ENCODE peak calls at places on chromosomes 6 and 20, in six cellular contexts. Y is A549, D is K562, P is GM12878, O is endothelial cell of umbilical vein, A is HepG2. C is an unnamed sample.

GRCh38 chr6:7106752-7107577 is 796 bp upstream of the RREB1 start:
- DNase-seq in Y (peak), D (peak), P (no peak), O (no peak), A (no peak), C (peak)

GRCh38 chr20:11890331-11891080 is 27.2 kb upstream of the BTBD3 start:
- DNase-seq in Y (peak), D (peak), P (peak), O (peak), A (peak), C (peak)

GRCh38 chr6:119720160-119720559 is 370.6 kb upstream of the MAN1A1 start:
- DNase-seq in Y (peak), D (peak), P (no peak), O (no peak), A (peak), C (no peak)

GRCh38 chr20:63093966-63094766 is 87.4 kb upstream of the BHLHE23 start:
- DNase-seq in Y (no peak), D (no peak), P (no peak), O (no peak), A (no peak), C (peak)

GRCh38 chr6:87483929-87484328 is 11.2 kb downstream of the SLC35A1 start:
- DNase-seq in Y (peak), D (peak), P (no peak), O (no peak), A (peak), C (peak)

GRCh38 chr20:52076164-52076563 is 115.4 kb downstream of the ZFP64 start:
- DNase-seq in Y (no peak), D (no peak), P (no peak), O (peak), A (no peak), C (no peak)

GRCh38 chr6:116667620-116668019 is 946 bp downstream of the ZUP1 start:
- DNase-seq in Y (no peak), D (no peak), P (no peak), O (no peak), A (no peak), C (peak)

GRCh38 chr20:61558726-61559125 is 306.7 kb downstream of the CDH4 start:
- DNase-seq in Y (no peak), D (no peak), P (no peak), O (no peak), A (no peak), C (no peak)

GRCh38 chr6:36442083-36442670 is 477 bp downstream of the PXT1 start:
- DNase-seq in Y (no peak), D (no peak), P (no peak), O (no peak), A (no peak), C (no peak)

GRCh38 chr6:9131616-9132015 is 696.3 kb upstream of the SLC35B3 start:
- DNase-seq in Y (no peak), D (no peak), P (no peak), O (no peak), A (no peak), C (no peak)

GRCh38 chr6:33571637-33572316 is 8.3 kb downstream of the BAK1 start:
- DNase-seq in Y (no peak), D (no peak), P (no peak), O (no peak), A (no peak), C (no peak)

GRCh38 chr20:33732166-33732970 is 572 bp downstream of the ZNF341 start:
- DNase-seq in Y (peak), D (no peak), P (peak), O (peak), A (peak), C (peak)

GRCh38 chr20:43548273-43548880 is 10.4 kb upstream of the SGK2 start:
- DNase-seq in Y (no peak), D (no peak), P (no peak), O (no peak), A (no peak), C (no peak)

GRCh38 chr6:126905917-126906316 is 212.6 kb upstream of the RSPO3 start:
- DNase-seq in Y (no peak), D (no peak), P (no peak), O (no peak), A (no peak), C (no peak)

GRCh38 chr6:48084201-48084600 is 26.8 kb downstream of the PTCHD4 start:
- DNase-seq in Y (no peak), D (no peak), P (no peak), O (no peak), A (no peak), C (no peak)

GRCh38 chr20:8473459-8473858 is 341.4 kb downstream of the PLCB1 start:
- DNase-seq in Y (no peak), D (no peak), P (no peak), O (no peak), A (no peak), C (no peak)

GRCh38 chr6:119713903-119714302 is 364.3 kb upstream of the MAN1A1 start:
- DNase-seq in Y (no peak), D (no peak), P (no peak), O (no peak), A (no peak), C (no peak)

GRCh38 chr6:158538741-158539140 is 21.1 kb upstream of the TMEM181 start:
- DNase-seq in Y (no peak), D (no peak), P (no peak), O (no peak), A (no peak), C (no peak)

GRCh38 chr6:160391419-160392116 is 43.4 kb downstream of the SLC22A3 start:
- DNase-seq in Y (peak), D (no peak), P (no peak), O (no peak), A (peak), C (no peak)

GRCh38 chr6:28478518-28478917 is 35.2 kb upstream of the ZSCAN23 start:
- DNase-seq in Y (no peak), D (no peak), P (no peak), O (no peak), A (no peak), C (no peak)

GRCh38 chr20:14963262-14963663 is 625.9 kb upstream of the FLRT3 start:
- DNase-seq in Y (peak), D (no peak), P (no peak), O (peak), A (peak), C (no peak)

GRCh38 chr20:34703573-34704176 is 469 bp upstream of the TP53INP2 start:
- DNase-seq in Y (no peak), D (peak), P (no peak), O (peak), A (peak), C (peak)

GRCh38 chr6:149896491-149896890 is 1.4 kb downstream of the RAET1E start:
- DNase-seq in Y (no peak), D (no peak), P (no peak), O (peak), A (no peak), C (no peak)

GRCh38 chr6:149898966-149899365 is 1.1 kb upstream of the RAET1E start:
- DNase-seq in Y (no peak), D (no peak), P (no peak), O (no peak), A (no peak), C (no peak)

GRCh38 chr6:149895702-149896310 is 2.1 kb downstream of the RAET1E start:
- DNase-seq in Y (peak), D (no peak), P (no peak), O (peak), A (no peak), C (no peak)

GRCh38 chr6:149897855-149898744 is at the start of gene RAET1E:
- DNase-seq in Y (no peak), D (no peak), P (no peak), O (no peak), A (no peak), C (no peak)

DNA sequence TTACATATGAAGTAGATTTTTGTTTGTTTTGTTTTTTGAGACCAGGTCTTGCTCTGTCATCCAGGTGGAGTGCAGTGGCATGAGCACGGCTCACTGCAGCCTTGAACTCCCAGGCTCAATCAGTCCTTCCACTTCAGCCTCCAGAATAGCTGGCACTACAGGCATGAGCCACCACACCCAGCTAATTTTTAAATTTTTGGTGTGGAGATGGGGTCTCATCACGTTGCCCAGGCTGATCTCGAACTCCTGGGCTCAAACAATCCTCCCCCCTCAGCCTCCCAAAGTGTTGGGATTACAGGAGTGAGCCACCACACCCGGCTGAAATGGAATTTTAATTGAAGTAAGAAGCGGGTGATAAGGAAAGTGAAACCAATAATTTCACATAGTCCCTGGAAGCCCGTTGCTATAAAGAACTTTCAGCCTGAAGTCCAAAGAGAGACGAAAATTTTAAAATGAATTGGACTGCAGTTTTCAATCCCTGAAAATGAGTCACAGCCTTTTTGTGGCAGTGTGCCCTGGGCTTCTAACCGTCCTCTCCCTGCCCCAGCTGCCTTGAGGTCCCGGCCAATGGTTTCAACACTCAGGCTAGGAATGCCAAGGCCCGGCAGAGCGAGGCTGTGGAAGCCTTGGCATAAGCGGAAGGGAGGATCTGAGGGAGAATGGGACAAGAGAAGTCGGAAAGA is 757 bp downstream of the RAET1E start:
- DNase-seq in Y (peak), D (no peak), P (no peak), O (peak), A (no peak), C (no peak)
- TF ChIP-seq MAX in Y (no peak), D (no peak), P (no peak), O (no peak), A (no peak), C (no peak)

GRCh38 chr6:96124778-96125177 is 109.0 kb downstream of the FUT9 start:
- DNase-seq in Y (no peak), D (no peak), P (no peak), O (no peak), A (no peak), C (no peak)
- TF ChIP-seq MYC in Y (no peak), D (no peak), P (no peak), O (no peak), A (no peak), C (no peak)

GRCh38 chr6:68710496-68710895 is 75.4 kb downstream of the ADGRB3 start:
- DNase-seq in Y (no peak), D (no peak), P (no peak), O (no peak), A (no peak), C (no peak)
- TF ChIP-seq CTCF in Y (no peak), D (no peak), P (no peak), O (no peak), A (no peak), C (no peak)

GRCh38 chr6:85058806-85059205 is 294.4 kb upstream of the TBX18 start:
- DNase-seq in Y (no peak), D (no peak), P (no peak), O (no peak), A (no peak), C (no peak)

GRCh38 chr6:85063611-85064010 is 299.2 kb upstream of the TBX18 start:
- DNase-seq in Y (no peak), D (no peak), P (no peak), O (no peak), A (no peak), C (no peak)

GRCh38 chr6:85065831-85066230 is 301.4 kb upstream of the TBX18 start:
- DNase-seq in Y (no peak), D (no peak), P (no peak), O (no peak), A (no peak), C (no peak)

GRCh38 chr6:85066270-85066669 is 301.9 kb upstream of the TBX18 start:
- DNase-seq in Y (no peak), D (no peak), P (no peak), O (no peak), A (no peak), C (no peak)

GRCh38 chr6:85062884-85063283 is 298.5 kb upstream of the TBX18 start:
- DNase-seq in Y (no peak), D (no peak), P (no peak), O (no peak), A (no peak), C (no peak)
- TF ChIP-seq MAX in Y (no peak), D (no peak), P (no peak), O (no peak), A (no peak), C (no peak)

GRCh38 chr20:7151666-7152065 is 384.2 kb downstream of the BMP2 start:
- DNase-seq in Y (peak), D (no peak), P (no peak), O (no peak), A (no peak), C (no peak)

GRCh38 chr20:7159903-7160302 is 392.4 kb downstream of the BMP2 start:
- DNase-seq in Y (no peak), D (no peak), P (no peak), O (peak), A (no peak), C (no peak)

GRCh38 chr20:7155794-7156193 is 388.3 kb downstream of the BMP2 start:
- DNase-seq in Y (no peak), D (no peak), P (no peak), O (no peak), A (no peak), C (peak)

GRCh38 chr20:7152071-7152470 is 384.6 kb downstream of the BMP2 start:
- DNase-seq in Y (no peak), D (no peak), P (no peak), O (peak), A (no peak), C (no peak)

DNA sequence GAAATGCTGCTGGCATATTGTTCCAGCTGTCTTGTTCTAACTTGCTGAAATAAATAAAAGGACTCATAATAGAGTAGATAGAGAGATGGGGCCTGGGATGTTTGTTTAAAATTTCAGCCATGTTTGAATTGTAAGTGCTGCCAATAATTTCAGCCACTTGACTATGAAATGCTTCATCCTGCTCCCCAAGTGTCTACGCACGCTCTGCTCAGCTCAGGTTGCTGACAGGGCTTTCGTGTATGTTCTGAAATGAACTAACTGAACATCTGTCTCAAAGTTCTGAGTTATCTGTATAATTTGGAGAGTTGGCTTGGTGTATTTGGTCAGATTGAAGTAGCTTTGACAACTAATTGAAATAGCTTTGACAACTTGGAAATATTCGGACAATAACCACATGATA is 387.8 kb downstream of the BMP2 start:
- DNase-seq in Y (no peak), D (no peak), P (no peak), O (no peak), A (no peak), C (no peak)
- TF ChIP-seq MYC in Y (no peak), D (no peak), P (no peak), O (no peak), A (no peak), C (no peak)

GRCh38 chr6:84242265-84242664 is 14.8 kb upstream of the CEP162 start:
- DNase-seq in Y (no peak), D (no peak), P (no peak), O (no peak), A (no peak), C (no peak)

GRCh38 chr6:84243240-84243639 is 15.8 kb upstream of the CEP162 start:
- DNase-seq in Y (no peak), D (no peak), P (no peak), O (no peak), A (peak), C (no peak)
- TF ChIP-seq CTCF in Y (no peak), D (no peak), P (no peak), O (no peak), A (peak), C (no peak)

GRCh38 chr6:167805349-167806060 is 21.2 kb upstream of the AFDN start:
- DNase-seq in Y (no peak), D (no peak), P (no peak), O (no peak), A (no peak), C (no peak)

GRCh38 chr6:167804281-167805013 is 22.3 kb upstream of the AFDN start:
- DNase-seq in Y (no peak), D (no peak), P (no peak), O (no peak), A (no peak), C (no peak)

GRCh38 chr6:167803816-167804215 is 22.9 kb upstream of the AFDN start:
- DNase-seq in Y (no peak), D (no peak), P (no peak), O (no peak), A (no peak), C (no peak)

GRCh38 chr6:167807200-167807599 is 19.5 kb upstream of the AFDN start:
- DNase-seq in Y (no peak), D (no peak), P (no peak), O (no peak), A (no peak), C (no peak)

GRCh38 chr6:167806061-167806700 is 20.5 kb upstream of the AFDN start:
- DNase-seq in Y (no peak), D (no peak), P (no peak), O (no peak), A (peak), C (no peak)
- TF ChIP-seq MAX in Y (no peak), D (no peak), P (no peak), O (no peak), A (peak), C (no peak)